ENCODE peak calls at places on chromosomes 2 and 18, in nine cellular contexts. U, E, B, G, R, C, I, X and W are unnamed samples.

GRCh38 chr2:164530464-164530863 is 90.8 kb downstream of the GRB14 start:
- DNase-seq in U (no peak), E (no peak), B (no peak), G (no peak), R (no peak), C (no peak), I (no peak), X (no peak), W (no peak)

GRCh38 chr18:51151568-51152511 is 45.6 kb downstream of the MEX3C start:
- DNase-seq in U (no peak), E (no peak), B (peak; percentile 35), G (no peak), R (no peak), C (no peak), I (peak; percentile 56), X (peak; percentile 67), W (no peak)

GRCh38 chr18:63788447-63789096 is 13.4 kb downstream of the SERPINB7 start:
- DNase-seq in U (peak; percentile 92), E (no peak), B (peak; percentile 27), G (peak; percentile 42), R (no peak), C (no peak), I (no peak), X (peak; percentile 69), W (peak; percentile 58)

GRCh38 chr2:11790228-11790627 is 43.8 kb downstream of the LPIN1 start:
- DNase-seq in U (peak; percentile 45), E (no peak), B (no peak), G (no peak), R (no peak), C (peak; percentile 51), I (no peak), X (no peak), W (no peak)

GRCh38 chr18:12234451-12235190 is 19.5 kb upstream of the CIDEA start:
- DNase-seq in U (no peak), E (no peak), B (no peak), G (no peak), R (no peak), C (no peak), I (no peak), X (no peak), W (no peak)

GRCh38 chr2:57878573-57878910 is 168.1 kb upstream of the VRK2 start:
- DNase-seq in U (no peak), E (no peak), B (no peak), G (no peak), R (no peak), C (no peak), I (no peak), X (no peak), W (no peak)

GRCh38 chr2:112154246-112155110 is 16.3 kb downstream of the FBLN7 start:
- DNase-seq in U (no peak), E (no peak), B (peak; percentile 9), G (no peak), R (no peak), C (peak; percentile 30), I (peak; percentile 67), X (no peak), W (no peak)

GRCh38 chr2:217166241-217166640 is 306.4 kb upstream of the TNP1 start:
- DNase-seq in U (peak; percentile 72), E (no peak), B (no peak), G (no peak), R (no peak), C (no peak), I (no peak), X (peak; percentile 74), W (no peak)

GRCh38 chr2:205700331-205701132 is 18.2 kb downstream of the NRP2 start:
- DNase-seq in U (peak; percentile 92), E (peak; percentile 65), B (no peak), G (peak; percentile 84), R (no peak), C (peak; percentile 91), I (no peak), X (peak; percentile 21), W (no peak)

GRCh38 chr2:62577994-62578836 is 72.2 kb upstream of the TMEM17 start:
- DNase-seq in U (peak; percentile 91), E (no peak), B (no peak), G (no peak), R (no peak), C (no peak), I (no peak), X (peak; percentile 75), W (peak; percentile 50)

GRCh38 chr2:224780096-224780495 is 63.9 kb upstream of the CCDC195 start:
- DNase-seq in U (no peak), E (no peak), B (no peak), G (no peak), R (no peak), C (no peak), I (no peak), X (no peak), W (no peak)

GRCh38 chr2:18611604-18612003 is 22.2 kb upstream of the NT5C1B start:
- DNase-seq in U (no peak), E (no peak), B (peak; percentile 28), G (no peak), R (no peak), C (no peak), I (no peak), X (no peak), W (no peak)

GRCh38 chr18:12516049-12516677 is 108.4 kb downstream of the PRELID3A start:
- DNase-seq in U (peak; percentile 47), E (no peak), B (no peak), G (no peak), R (no peak), C (no peak), I (no peak), X (peak; percentile 14), W (no peak)

GRCh38 chr2:177406182-177406581 is 13.6 kb downstream of the AGPS start:
- DNase-seq in U (no peak), E (no peak), B (no peak), G (no peak), R (no peak), C (no peak), I (no peak), X (no peak), W (no peak)

GRCh38 chr2:229433351-229433750 is 162.3 kb upstream of the PID1 start:
- DNase-seq in U (no peak), E (no peak), B (no peak), G (no peak), R (no peak), C (no peak), I (no peak), X (peak; percentile 93), W (no peak)
- H3K27ac ChIP-seq in U (no peak overlapping the region), E (no peak overlapping the region), B (no peak overlapping the region), G (no peak overlapping the region), R (no peak overlapping the region), C (no peak overlapping the region), I (no peak overlapping the region), X (no peak overlapping the region), W (no peak overlapping the region)

GRCh38 chr2:28949190-28949589 is 31.9 kb upstream of the TOGARAM2 start:
- DNase-seq in U (no peak), E (no peak), B (no peak), G (no peak), R (no peak), C (no peak), I (no peak), X (no peak), W (no peak)

GRCh38 chr2:28950941-28951630 is 30.0 kb upstream of the TOGARAM2 start:
- DNase-seq in U (no peak), E (no peak), B (no peak), G (no peak), R (no peak), C (no peak), I (no peak), X (peak; percentile 67), W (no peak)

GRCh38 chr2:28952806-28953190 is 28.3 kb upstream of the TOGARAM2 start:
- DNase-seq in U (no peak), E (no peak), B (no peak), G (no peak), R (no peak), C (no peak), I (no peak), X (no peak), W (no peak)

GRCh38 chr2:28949617-28950305 is 31.3 kb upstream of the TOGARAM2 start:
- DNase-seq in U (no peak), E (no peak), B (no peak), G (no peak), R (no peak), C (no peak), I (no peak), X (peak; percentile 10), W (no peak)

GRCh38 chr2:28951910-28952805 is 28.9 kb upstream of the TOGARAM2 start:
- DNase-seq in U (peak; percentile 70), E (no peak), B (no peak), G (no peak), R (no peak), C (peak; percentile 62), I (no peak), X (peak; percentile 36), W (no peak)
- H3K27ac ChIP-seq in U (peak overlapping the region; percentile 50), E (peak overlapping the region; percentile 72), B (peak overlapping the region; percentile 67), G (no peak overlapping the region), R (peak overlapping the region; percentile 43), C (no peak overlapping the region), I (no peak overlapping the region), X (no peak overlapping the region), W (no peak overlapping the region)

GRCh38 chr18:14971461-14972185 is 223.7 kb downstream of the ANKRD30B start:
- DNase-seq in U (peak; percentile 49), E (no peak), B (no peak), G (no peak), R (no peak), C (no peak), I (no peak), X (no peak), W (no peak)

GRCh38 chr18:14974576-14974975 is 226.6 kb downstream of the ANKRD30B start:
- DNase-seq in U (peak; percentile 7), E (no peak), B (no peak), G (no peak), R (peak; percentile 28), C (no peak), I (no peak), X (no peak), W (no peak)

GRCh38 chr18:14975431-14975830 is 227.5 kb downstream of the ANKRD30B start:
- DNase-seq in U (no peak), E (no peak), B (no peak), G (no peak), R (peak; percentile 11), C (no peak), I (no peak), X (no peak), W (no peak)

GRCh38 chr18:14976736-14977430 is 228.9 kb downstream of the ANKRD30B start:
- DNase-seq in U (peak; percentile 38), E (no peak), B (no peak), G (no peak), R (no peak), C (no peak), I (no peak), X (peak; percentile 24), W (no peak)

DNA sequence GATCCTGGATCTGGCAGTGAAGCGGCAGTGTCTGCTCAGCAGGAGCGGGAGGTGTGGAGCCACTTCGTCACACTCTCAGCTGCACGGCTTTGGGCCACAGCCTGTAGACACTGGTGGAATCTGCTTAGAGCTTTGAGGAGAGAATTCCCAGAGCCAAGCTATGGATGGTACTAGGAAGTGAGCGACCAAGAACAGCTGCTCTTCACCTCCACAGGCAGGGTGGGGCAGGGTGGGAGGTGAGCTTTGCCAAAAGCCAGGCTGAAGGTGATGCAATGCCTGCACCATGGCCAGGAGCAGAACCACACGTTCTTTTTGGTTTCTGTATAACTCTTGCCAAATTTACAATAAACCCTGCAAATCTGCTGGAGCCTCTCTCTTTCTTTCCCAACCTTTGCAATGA is 226.1 kb downstream of the ANKRD30B start:
- DNase-seq in U (no peak), E (no peak), B (no peak), G (no peak), R (peak; percentile 26), C (no peak), I (no peak), X (no peak), W (no peak)
- H3K27ac ChIP-seq in U (no peak overlapping the region), E (no peak overlapping the region), B (no peak overlapping the region), G (no peak overlapping the region), R (no peak overlapping the region), C (no peak overlapping the region), I (no peak overlapping the region), X (no peak overlapping the region), W (no peak overlapping the region)

GRCh38 chr2:111119847-111120252 is 864 bp upstream of the BCL2L11 start:
- DNase-seq in U (no peak), E (peak; percentile 47), B (no peak), G (no peak), R (no peak), C (no peak), I (no peak), X (no peak), W (no peak)
- H3K27ac ChIP-seq in U (no peak overlapping the region), E (peak overlapping the region; percentile 91), B (peak overlapping the region; percentile 86), G (no peak overlapping the region), R (peak overlapping the region; percentile 69), C (no peak overlapping the region), I (no peak overlapping the region), X (peak overlapping the region; percentile 52), W (no peak overlapping the region)